ENCODE peak calls at places on chromosomes 4 and X, in five cellular contexts. One of them, this sample, is unnamed. For H3K27me3 and H3K36me3, the result is how much of the 10 kb centered on the place peaks cover.

GRCh38 chr4:174282836-174283506 is 496 bp downstream of the FBXO8 start:
- DNase-seq in kidney epithelial cell: peak
- DNase-seq in colonic mucosa: peak
- DNase-seq in heart left ventricle: peak
- DNase-seq in NT2/D1: peak
- DNase-seq in this sample: peak

GRCh38 chr4:81137446-81137845 is 77.6 kb downstream of the PRKG2 start:
- DNase-seq in heart left ventricle: no peak
- DNase-seq in colonic mucosa: no peak
- DNase-seq in kidney epithelial cell: no peak
- DNase-seq in NT2/D1: no peak
- DNase-seq in this sample: no peak

GRCh38 chr4:2341911-2342652 is 76.4 kb downstream of the ZFYVE28 start:
- DNase-seq in colonic mucosa: no peak
- DNase-seq in kidney epithelial cell: no peak
- DNase-seq in NT2/D1: no peak
- DNase-seq in heart left ventricle: peak
- DNase-seq in this sample: peak

GRCh38 chrX:130118941-130119640 is 8.8 kb upstream of the ELF4 start:
- DNase-seq in NT2/D1: no peak
- DNase-seq in kidney epithelial cell: no peak
- DNase-seq in heart left ventricle: no peak
- DNase-seq in colonic mucosa: no peak
- DNase-seq in this sample: peak

GRCh38 chrX:69531031-69531755 is 27.1 kb downstream of the NALF2 start:
- DNase-seq in NT2/D1: no peak
- DNase-seq in kidney epithelial cell: no peak
- DNase-seq in colonic mucosa: no peak
- DNase-seq in heart left ventricle: no peak
- DNase-seq in this sample: no peak

GRCh38 chr4:15043226-15043625 is 40.9 kb downstream of the CPEB2 start:
- DNase-seq in NT2/D1: no peak
- DNase-seq in colonic mucosa: no peak
- DNase-seq in kidney epithelial cell: no peak
- DNase-seq in heart left ventricle: no peak
- DNase-seq in this sample: peak

GRCh38 chrX:74534569-74535038 is 79.8 kb downstream of the RLIM start:
- DNase-seq in NT2/D1: no peak
- DNase-seq in heart left ventricle: no peak
- DNase-seq in kidney epithelial cell: no peak
- DNase-seq in colonic mucosa: no peak
- DNase-seq in this sample: no peak

GRCh38 chr4:151045907-151046306 is 30.8 kb upstream of the LRBA start:
- DNase-seq in kidney epithelial cell: no peak
- DNase-seq in NT2/D1: peak
- DNase-seq in heart left ventricle: no peak
- DNase-seq in colonic mucosa: peak
- DNase-seq in this sample: peak

GRCh38 chrX:70176938-70177533 is at the start of gene DGAT2L6:
- DNase-seq in colonic mucosa: no peak
- DNase-seq in kidney epithelial cell: no peak
- DNase-seq in NT2/D1: no peak
- DNase-seq in heart left ventricle: no peak
- DNase-seq in this sample: no peak

GRCh38 chrX:43813898-43814297 is 68.4 kb downstream of the MAOB start:
- DNase-seq in NT2/D1: peak
- DNase-seq in kidney epithelial cell: no peak
- DNase-seq in heart left ventricle: peak
- DNase-seq in colonic mucosa: peak
- DNase-seq in this sample: peak

GRCh38 chr4:96301727-96302126 is 461.8 kb downstream of the PDHA2 start:
- DNase-seq in heart left ventricle: no peak
- DNase-seq in colonic mucosa: no peak
- DNase-seq in kidney epithelial cell: no peak
- DNase-seq in NT2/D1: no peak
- DNase-seq in this sample: no peak

DNA sequence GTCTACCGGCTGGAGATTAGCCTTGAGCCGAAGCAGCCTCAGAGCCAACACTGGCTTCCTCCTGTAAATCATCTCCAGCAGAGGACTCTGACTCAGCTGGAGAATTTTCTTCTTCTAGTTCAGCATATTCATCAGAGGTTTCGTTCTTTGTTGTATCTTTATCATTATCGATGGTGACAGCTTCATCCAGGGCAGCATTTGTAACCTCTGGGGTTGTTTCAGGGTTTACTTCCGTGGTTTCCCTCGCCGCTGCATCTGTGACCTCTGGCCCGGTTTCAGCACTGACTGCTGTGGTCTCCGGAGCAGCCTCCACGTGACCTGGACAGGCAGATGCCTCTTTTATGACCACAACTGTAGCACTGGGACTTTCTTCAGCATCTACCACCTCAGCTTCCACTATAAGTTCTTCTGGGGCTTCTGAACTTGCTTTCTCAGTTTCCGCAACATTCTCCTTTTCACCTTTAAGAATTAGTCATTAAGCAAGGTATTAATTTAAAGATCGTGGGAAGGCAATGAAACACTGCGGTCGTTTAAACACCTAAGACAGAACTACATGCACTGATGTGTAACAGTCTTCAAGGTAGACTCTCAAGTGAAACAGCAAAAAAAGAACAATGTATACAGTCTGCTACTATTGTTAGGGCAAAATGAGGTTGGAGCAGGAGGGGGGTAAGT is 13.3 kb downstream of the MGARP start:
- DNase-seq in colonic mucosa: peak
- DNase-seq in heart left ventricle: peak
- DNase-seq in NT2/D1: no peak
- DNase-seq in kidney epithelial cell: peak
- DNase-seq in this sample: peak
- H3K4me3 ChIP-seq in colonic mucosa: peak
- H3K4me3 ChIP-seq in heart left ventricle: peak
- H3K4me3 ChIP-seq in NT2/D1: no peak
- H3K4me3 ChIP-seq in kidney epithelial cell: peak
- H3K4me3 ChIP-seq in this sample: no peak

GRCh38 chrX:153406903-153407302 is 4.4 kb upstream of the ZFP92 start:
- DNase-seq in NT2/D1: no peak
- DNase-seq in kidney epithelial cell: no peak
- DNase-seq in colonic mucosa: no peak
- DNase-seq in heart left ventricle: no peak
- DNase-seq in this sample: no peak

GRCh38 chrX:153408221-153408721 is 3.0 kb upstream of the ZFP92 start:
- DNase-seq in kidney epithelial cell: no peak
- DNase-seq in heart left ventricle: no peak
- DNase-seq in NT2/D1: no peak
- DNase-seq in colonic mucosa: no peak
- DNase-seq in this sample: no peak

GRCh38 chrX:153406011-153406410 is 4.9 kb upstream of the PNMA6E start:
- DNase-seq in NT2/D1: no peak
- DNase-seq in kidney epithelial cell: no peak
- DNase-seq in heart left ventricle: no peak
- DNase-seq in colonic mucosa: no peak
- DNase-seq in this sample: no peak

GRCh38 chrX:153407736-153408135 is 3.5 kb upstream of the ZFP92 start:
- DNase-seq in NT2/D1: no peak
- DNase-seq in kidney epithelial cell: no peak
- DNase-seq in colonic mucosa: no peak
- DNase-seq in heart left ventricle: no peak
- DNase-seq in this sample: no peak

GRCh38 chrX:153405426-153405825 is 4.3 kb upstream of the PNMA6E start:
- DNase-seq in colonic mucosa: no peak
- DNase-seq in NT2/D1: no peak
- DNase-seq in heart left ventricle: no peak
- DNase-seq in kidney epithelial cell: no peak
- DNase-seq in this sample: no peak
- H3K27me3 ChIP-seq in colonic mucosa: under half
- H3K27me3 ChIP-seq in NT2/D1: under half
- H3K27me3 ChIP-seq in heart left ventricle: under half
- H3K27me3 ChIP-seq in kidney epithelial cell: under half
- H3K27me3 ChIP-seq in this sample: under half

GRCh38 chr4:87034527-87034926 is 99.7 kb downstream of the AFF1 start:
- DNase-seq in kidney epithelial cell: no peak
- DNase-seq in colonic mucosa: no peak
- DNase-seq in NT2/D1: no peak
- DNase-seq in heart left ventricle: no peak
- DNase-seq in this sample: no peak

GRCh38 chr4:87035881-87036509 is 101.2 kb downstream of the AFF1 start:
- DNase-seq in kidney epithelial cell: no peak
- DNase-seq in NT2/D1: no peak
- DNase-seq in colonic mucosa: no peak
- DNase-seq in heart left ventricle: no peak
- DNase-seq in this sample: no peak

GRCh38 chr4:87031946-87032345 is 97.1 kb downstream of the AFF1 start:
- DNase-seq in heart left ventricle: no peak
- DNase-seq in kidney epithelial cell: no peak
- DNase-seq in NT2/D1: no peak
- DNase-seq in colonic mucosa: no peak
- DNase-seq in this sample: no peak

GRCh38 chr4:87032884-87033533 is 98.2 kb downstream of the AFF1 start:
- DNase-seq in colonic mucosa: no peak
- DNase-seq in heart left ventricle: no peak
- DNase-seq in NT2/D1: no peak
- DNase-seq in kidney epithelial cell: no peak
- DNase-seq in this sample: no peak

GRCh38 chr4:87033902-87034301 is 99.1 kb downstream of the AFF1 start:
- DNase-seq in NT2/D1: no peak
- DNase-seq in kidney epithelial cell: no peak
- DNase-seq in heart left ventricle: no peak
- DNase-seq in colonic mucosa: no peak
- DNase-seq in this sample: peak
- H3K36me3 ChIP-seq in NT2/D1: under half
- H3K36me3 ChIP-seq in kidney epithelial cell: under half
- H3K36me3 ChIP-seq in heart left ventricle: under half
- H3K36me3 ChIP-seq in colonic mucosa: under half
- H3K36me3 ChIP-seq in this sample: under half

GRCh38 chr4:123446791-123447474 is 50.3 kb downstream of the SPRY1 start:
- DNase-seq in heart left ventricle: no peak
- DNase-seq in colonic mucosa: no peak
- DNase-seq in kidney epithelial cell: no peak
- DNase-seq in NT2/D1: no peak
- DNase-seq in this sample: no peak

GRCh38 chr4:123443401-123444297 is 47.1 kb downstream of the SPRY1 start:
- DNase-seq in heart left ventricle: no peak
- DNase-seq in kidney epithelial cell: no peak
- DNase-seq in colonic mucosa: peak
- DNase-seq in NT2/D1: peak
- DNase-seq in this sample: peak

GRCh38 chr4:123449362-123449761 is 52.8 kb downstream of the SPRY1 start:
- DNase-seq in kidney epithelial cell: no peak
- DNase-seq in colonic mucosa: no peak
- DNase-seq in NT2/D1: no peak
- DNase-seq in heart left ventricle: no peak
- DNase-seq in this sample: no peak

GRCh38 chr4:123449780-123450179 is 53.2 kb downstream of the SPRY1 start:
- DNase-seq in kidney epithelial cell: peak
- DNase-seq in heart left ventricle: no peak
- DNase-seq in NT2/D1: no peak
- DNase-seq in colonic mucosa: no peak
- DNase-seq in this sample: no peak

DNA sequence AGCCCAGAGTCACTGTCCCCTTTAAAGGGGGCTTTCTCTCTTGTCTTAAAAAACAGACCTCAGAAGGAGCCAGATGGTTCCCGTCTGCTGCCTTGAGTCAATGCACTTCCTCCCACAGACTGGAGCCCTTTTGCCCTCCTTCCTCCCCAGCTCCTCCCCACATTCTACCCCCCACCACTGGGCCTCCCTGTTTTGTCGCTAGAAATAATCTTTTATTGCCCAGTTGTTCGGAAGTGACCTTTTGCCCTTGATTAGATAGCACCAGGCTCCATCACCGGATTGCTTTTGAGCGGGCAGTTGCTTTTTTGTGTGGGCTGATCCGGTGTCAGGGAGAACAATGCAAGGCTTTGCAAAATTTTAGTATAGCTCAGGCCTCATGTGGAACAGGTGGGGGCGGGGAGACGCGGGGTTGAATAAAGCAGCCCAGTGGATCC is 47.7 kb downstream of the SPRY1 start:
- DNase-seq in colonic mucosa: peak
- DNase-seq in kidney epithelial cell: peak
- DNase-seq in NT2/D1: peak
- DNase-seq in heart left ventricle: peak
- DNase-seq in this sample: peak
- H3K4me3 ChIP-seq in colonic mucosa: no peak
- H3K4me3 ChIP-seq in kidney epithelial cell: no peak
- H3K4me3 ChIP-seq in NT2/D1: no peak
- H3K4me3 ChIP-seq in heart left ventricle: no peak
- H3K4me3 ChIP-seq in this sample: peak

DNA sequence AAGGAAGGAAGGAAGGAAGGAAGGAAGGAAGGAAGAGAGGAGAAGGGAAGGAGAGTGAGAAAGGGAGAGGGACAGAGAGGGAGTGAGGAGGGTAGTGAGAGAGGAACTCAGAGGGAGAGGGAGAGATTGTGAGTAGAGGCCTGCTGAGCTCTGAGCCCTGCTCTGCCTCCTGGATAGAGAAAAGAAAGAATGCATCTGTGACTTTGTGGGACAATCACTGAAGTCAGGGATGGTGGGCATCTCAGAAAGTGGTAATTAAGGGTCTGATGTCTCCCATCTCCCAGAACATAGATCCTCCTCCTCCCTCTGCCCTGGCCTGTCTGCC is 142.9 kb upstream of the BANK1 start:
- DNase-seq in kidney epithelial cell: no peak
- DNase-seq in NT2/D1: no peak
- DNase-seq in colonic mucosa: no peak
- DNase-seq in heart left ventricle: no peak
- DNase-seq in this sample: no peak
- H3K27me3 ChIP-seq in kidney epithelial cell: under half
- H3K27me3 ChIP-seq in NT2/D1: under half
- H3K27me3 ChIP-seq in colonic mucosa: under half
- H3K27me3 ChIP-seq in heart left ventricle: under half
- H3K27me3 ChIP-seq in this sample: under half

GRCh38 chrX:111687305-111687704 is 6.3 kb downstream of the ALG13 start:
- DNase-seq in NT2/D1: no peak
- DNase-seq in kidney epithelial cell: no peak
- DNase-seq in colonic mucosa: no peak
- DNase-seq in heart left ventricle: no peak
- DNase-seq in this sample: no peak
- H3K36me3 ChIP-seq in NT2/D1: half or more
- H3K36me3 ChIP-seq in kidney epithelial cell: under half
- H3K36me3 ChIP-seq in colonic mucosa: under half
- H3K36me3 ChIP-seq in heart left ventricle: under half
- H3K36me3 ChIP-seq in this sample: under half

DNA sequence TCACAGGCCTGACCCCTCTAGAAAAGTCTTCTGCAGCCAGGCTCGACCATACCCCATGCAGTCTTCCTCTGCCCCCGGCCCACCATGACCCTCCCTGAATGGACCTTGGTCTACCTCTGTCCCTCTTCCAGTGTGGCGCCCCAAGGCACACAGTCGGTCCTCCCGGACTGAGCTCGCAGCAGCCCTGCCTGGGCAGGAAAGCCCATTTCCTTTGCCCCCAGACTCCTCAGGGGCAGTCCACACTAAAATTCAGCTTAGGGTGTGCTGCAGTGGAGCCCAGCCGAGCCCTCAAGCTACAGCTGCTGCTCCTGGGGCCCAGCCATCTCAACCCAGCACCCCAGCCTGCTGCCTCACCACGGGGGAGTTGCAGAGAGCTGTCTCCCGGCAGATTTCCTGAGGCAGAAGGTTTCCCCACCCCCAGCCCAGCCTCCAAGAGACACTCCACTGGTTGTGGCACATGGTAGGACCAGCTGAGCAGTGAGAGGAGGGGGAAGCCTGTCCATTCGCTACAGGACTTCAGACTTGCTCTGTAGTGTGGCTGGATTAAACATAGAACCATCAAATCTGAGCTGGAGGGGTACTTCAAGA is 37.5 kb upstream of the IQSEC2 start:
- DNase-seq in colonic mucosa: no peak
- DNase-seq in NT2/D1: no peak
- DNase-seq in kidney epithelial cell: no peak
- DNase-seq in heart left ventricle: no peak
- DNase-seq in this sample: peak
- H3K4me3 ChIP-seq in colonic mucosa: no peak
- H3K4me3 ChIP-seq in NT2/D1: no peak
- H3K4me3 ChIP-seq in kidney epithelial cell: no peak
- H3K4me3 ChIP-seq in heart left ventricle: no peak
- H3K4me3 ChIP-seq in this sample: peak

This sample was measured in H7.